ENCODE peak calls at places on chromosomes 6 and 20, in ten cellular contexts. U is left ventricle myocardium inferior, W is heart right ventricle, M is left lung, E is GM23338, B is PC-3, G is brain microvascular endothelial cell, X is upper lobe of right lung, H is fibroblast of lung, V is breast epithelium. A is an unnamed sample. For H3K27me3, the result is how much of the 10 kb centered on the place peaks cover.

GRCh38 chr6:158707826-158708225 is 58.0 kb downstream of the SYTL3 start:
- DNase-seq in M (peak), X (no peak), U (peak), B (no peak), V (no peak), G (no peak), W (no peak), E (no peak), H (peak), A (peak)

GRCh38 chr20:22462975-22463914 is 121.1 kb downstream of the FOXA2 start:
- DNase-seq in B (peak), H (no peak), U (no peak), M (no peak), V (no peak), W (no peak), E (peak), G (no peak), X (no peak), A (no peak)

GRCh38 chr6:168865-169455 is 123.3 kb upstream of the DUSP22 start:
- DNase-seq in H (peak), X (no peak), G (no peak), U (no peak), M (no peak), V (no peak), E (peak), W (no peak), B (peak), A (no peak)

GRCh38 chr6:15260099-15260821 is 14.4 kb downstream of the JARID2 start:
- DNase-seq in U (no peak), X (no peak), W (no peak), H (peak), E (no peak), V (no peak), B (peak), M (no peak), G (no peak), A (no peak)

GRCh38 chr6:24802271-24803059 is 3.7 kb upstream of the ARMH2 start:
- DNase-seq in G (no peak), E (no peak), W (no peak), V (no peak), X (no peak), H (peak), U (no peak), M (no peak), B (peak), A (no peak)

GRCh38 chr6:54274383-54274782 is 33.9 kb upstream of the TINAG start:
- DNase-seq in X (no peak), U (no peak), B (no peak), E (no peak), H (no peak), M (no peak), V (no peak), G (no peak), W (no peak), A (no peak)

GRCh38 chr6:137332637-137333228 is 113.5 kb upstream of the IFNGR1 start:
- DNase-seq in E (no peak), G (peak), X (no peak), M (no peak), W (peak), V (no peak), H (peak), B (no peak), U (no peak), A (no peak)

GRCh38 chr6:133244502-133244901 is 3.3 kb downstream of the EYA4 start:
- DNase-seq in U (no peak), X (no peak), B (no peak), W (no peak), H (no peak), V (no peak), M (no peak), E (no peak), G (no peak), A (no peak)

GRCh38 chr6:25486580-25486979 is 165.4 kb upstream of the SCGN start:
- DNase-seq in B (no peak), G (no peak), H (no peak), U (no peak), E (no peak), M (no peak), W (no peak), X (no peak), V (no peak), A (no peak)

GRCh38 chr6:46046558-46047169 is 31.0 kb upstream of the CLIC5 start:
- DNase-seq in G (no peak), E (no peak), M (no peak), V (no peak), W (no peak), X (no peak), H (no peak), U (no peak), B (no peak), A (no peak)

DNA sequence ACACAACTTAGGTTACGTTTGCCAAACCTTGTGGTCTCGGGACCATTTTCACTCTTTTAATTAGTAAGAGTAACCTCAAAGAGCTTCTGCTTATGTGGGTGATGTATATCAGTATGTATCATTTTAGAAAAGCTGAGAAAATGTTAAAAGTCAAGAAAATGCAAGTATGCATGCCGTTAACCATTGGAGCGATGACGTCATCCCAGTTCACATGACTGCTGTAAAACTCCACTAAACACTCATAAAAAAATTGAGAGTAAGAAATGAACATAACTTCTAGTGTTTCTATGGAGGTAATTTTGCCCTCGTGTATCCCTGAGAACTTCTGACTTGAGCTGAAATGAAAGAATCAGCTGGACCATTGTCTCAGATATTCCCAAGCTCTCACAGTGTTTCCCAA is 250.0 kb upstream of the CDH4 start:
- DNase-seq in H (no peak), U (no peak), E (no peak), B (no peak), V (no peak), M (no peak), X (no peak), W (no peak), G (no peak), A (no peak)
- TF ChIP-seq CTCF in H (no peak), U (no peak), E (no peak), B (no peak), V (no peak), M (no peak), X (no peak), W (no peak), G (no peak), A (no peak)

GRCh38 chr20:59220161-59220560 is 56.5 kb downstream of the ZNF831 start:
- DNase-seq in H (no peak), V (no peak), W (no peak), B (no peak), X (no peak), E (no peak), U (no peak), M (no peak), G (no peak), A (no peak)

GRCh38 chr20:59222239-59222981 is 58.8 kb downstream of the ZNF831 start:
- DNase-seq in B (peak), G (peak), W (peak), M (peak), V (peak), X (peak), U (peak), E (peak), H (peak), A (peak)

GRCh38 chr20:59222982-59223610 is 59.5 kb downstream of the ZNF831 start:
- DNase-seq in X (no peak), W (no peak), U (no peak), H (no peak), E (peak), B (peak), G (no peak), V (no peak), M (no peak), A (no peak)

GRCh38 chr20:59221049-59221748 is 57.6 kb downstream of the ZNF831 start:
- DNase-seq in M (no peak), V (no peak), H (no peak), G (no peak), W (peak), E (peak), U (peak), B (peak), X (no peak), A (no peak)

GRCh38 chr20:59221881-59222238 is 58.2 kb downstream of the ZNF831 start:
- DNase-seq in W (no peak), E (no peak), M (no peak), X (no peak), B (no peak), V (no peak), H (no peak), G (no peak), U (no peak), A (no peak)
- H3K4me3 ChIP-seq in W (peak), E (peak), M (peak), X (peak), B (peak), V (peak), H (peak), G (peak), U (peak), A (peak)

GRCh38 chr6:157436944-157437336 is 56.0 kb downstream of the ZDHHC14 start:
- DNase-seq in B (no peak), U (no peak), E (no peak), G (no peak), W (no peak), H (no peak), M (no peak), V (no peak), X (no peak), A (no peak)

GRCh38 chr6:157440162-157440561 is 59.2 kb downstream of the ZDHHC14 start:
- DNase-seq in V (no peak), E (no peak), M (no peak), W (no peak), H (no peak), U (no peak), G (no peak), B (no peak), X (no peak), A (no peak)

GRCh38 chr6:157442296-157442695 is 61.3 kb downstream of the ZDHHC14 start:
- DNase-seq in E (no peak), U (no peak), W (no peak), H (peak), V (no peak), X (no peak), M (no peak), G (peak), B (no peak), A (no peak)

GRCh38 chr6:157436200-157436943 is 55.4 kb downstream of the ZDHHC14 start:
- DNase-seq in U (no peak), B (no peak), X (no peak), M (no peak), E (no peak), H (no peak), V (no peak), W (no peak), G (no peak), A (no peak)

DNA sequence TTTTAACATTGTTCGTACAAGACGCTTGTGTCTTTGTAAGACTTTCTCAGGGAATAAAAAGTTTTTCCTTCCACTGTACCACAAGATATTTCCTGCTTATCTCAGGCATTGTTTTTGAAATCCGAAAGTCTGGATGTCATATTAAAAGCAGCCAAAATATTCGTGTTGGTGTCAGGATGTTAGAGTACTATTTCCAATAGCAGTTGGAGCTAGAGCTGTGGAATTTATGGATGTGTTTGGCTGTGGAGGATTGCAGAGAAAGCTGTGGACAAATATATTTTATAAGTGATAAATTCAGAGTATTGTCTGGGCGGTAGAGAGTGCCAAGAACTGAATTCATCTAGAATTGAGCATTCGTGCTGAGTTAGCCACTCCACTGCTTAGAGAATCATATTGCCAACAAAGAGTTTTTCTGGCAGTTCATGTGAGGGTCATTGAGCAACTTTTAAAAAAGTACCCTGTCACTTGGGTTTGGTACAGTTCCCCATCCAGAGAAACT is 57.7 kb downstream of the ZDHHC14 start:
- DNase-seq in M (no peak), G (no peak), W (no peak), H (peak), X (no peak), U (no peak), V (no peak), B (no peak), E (no peak), A (no peak)
- H3K27me3 ChIP-seq in M (under half), G (under half), W (under half), H (under half), X (under half), U (under half), V (under half), B (under half), E (under half), A (under half)

DNA sequence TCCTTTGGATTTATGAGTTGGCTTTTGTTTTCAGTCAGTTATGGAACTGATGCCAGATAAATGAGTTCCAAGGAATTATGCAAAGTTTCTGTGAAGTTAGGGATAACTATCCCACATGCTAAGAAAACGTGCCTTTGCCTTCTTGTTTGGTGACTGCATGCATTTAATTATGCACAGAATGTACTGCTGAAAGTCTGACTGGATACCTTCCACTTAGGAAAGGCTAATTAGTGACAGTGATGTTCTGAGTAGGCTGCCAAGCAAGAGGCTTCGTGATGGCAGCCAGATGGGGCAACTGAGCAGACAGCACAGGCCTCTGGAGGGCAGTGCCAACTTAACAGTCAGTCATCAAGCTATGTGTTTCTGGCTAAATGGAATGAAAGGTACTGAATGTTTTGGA is 289.9 kb downstream of the CD109 start:
- DNase-seq in M (no peak), U (no peak), X (no peak), V (no peak), W (no peak), B (peak), H (peak), E (peak), G (no peak), A (no peak)
- TF ChIP-seq CTCF in M (no peak), U (no peak), X (no peak), V (no peak), W (no peak), B (peak), H (peak), E (peak), G (peak), A (no peak)

DNA sequence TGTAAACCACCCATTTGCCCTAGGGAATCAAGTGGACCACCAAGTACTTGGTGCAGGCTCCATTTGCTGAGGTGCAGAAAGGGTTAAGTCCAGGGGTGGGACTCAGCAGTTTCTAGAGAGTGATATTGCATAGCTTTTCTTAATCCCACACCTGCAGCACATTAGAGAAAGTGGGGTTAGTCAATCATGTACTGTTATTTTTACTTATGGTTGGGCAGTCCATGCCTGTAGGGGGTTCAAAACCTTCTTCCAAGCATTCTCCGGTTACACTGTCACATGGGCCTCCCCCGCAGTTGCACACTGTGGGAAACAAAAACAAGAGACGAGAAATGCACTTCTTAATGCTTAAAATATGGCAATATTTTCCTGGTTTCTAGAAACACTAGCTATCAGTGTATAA is 65.5 kb downstream of the LAMA4 start:
- DNase-seq in M (no peak), B (no peak), G (peak), W (no peak), V (no peak), U (no peak), X (no peak), E (no peak), H (peak), A (no peak)
- H3K4me3 ChIP-seq in M (no peak), B (no peak), G (no peak), W (no peak), V (no peak), U (no peak), X (no peak), E (no peak), H (no peak), A (no peak)

DNA sequence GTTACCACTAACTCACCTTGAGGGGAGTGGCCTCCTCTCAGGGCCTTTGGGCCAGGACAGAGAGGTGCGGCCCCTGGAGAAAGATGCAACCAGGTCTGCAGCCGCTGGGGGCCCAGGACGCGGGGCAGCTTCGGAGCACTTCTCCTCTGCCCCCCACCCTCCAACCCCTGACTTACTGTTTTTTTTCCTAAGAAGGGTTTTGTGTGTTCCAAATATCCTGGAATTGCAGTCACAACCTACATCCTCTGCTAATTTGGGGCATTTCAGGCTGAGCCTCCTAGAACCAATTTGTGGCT is 1.7 kb downstream of the LINC00237 start:
- DNase-seq in U (no peak), G (no peak), V (no peak), W (no peak), E (peak), M (no peak), B (no peak), X (no peak), H (no peak), A (no peak)
- H3K27me3 ChIP-seq in U (half or more), G (half or more), V (half or more), W (half or more), E (half or more), M (half or more), B (under half), X (half or more), H (half or more), A (half or more)